ENCODE peak calls at places on chromosomes 7 and 10, in four cellular contexts. B is heart right ventricle, K is PC-9, L is pancreas. O is an unnamed sample.

GRCh38 chr10:18164093-18164492 is 23.9 kb downstream of the CACNB2 start:
- DNase-seq in B (no peak), K (no peak), L (no peak), O (no peak)

GRCh38 chr10:52777414-52777813 is 4.8 kb upstream of the MBL2 start:
- DNase-seq in B (no peak), K (no peak), L (no peak), O (no peak)

GRCh38 chr10:79189853-79190435 is 121.2 kb downstream of the ZMIZ1 start:
- DNase-seq in B (no peak), K (no peak), L (no peak), O (no peak)

GRCh38 chr7:44390701-44391100 is 65.3 kb upstream of the CAMK2B start:
- DNase-seq in B (no peak), K (no peak), L (no peak), O (no peak)

GRCh38 chr7:81150951-81151361 is 232.1 kb upstream of the SEMA3C start:
- DNase-seq in B (no peak), K (no peak), L (no peak), O (no peak)

GRCh38 chr7:107045980-107046379 is 1.5 kb downstream of the PRKAR2B start:
- DNase-seq in B (no peak), K (no peak), L (no peak), O (no peak)

GRCh38 chr10:32379314-32379949 is 32.5 kb upstream of the EPC1 start:
- DNase-seq in B (no peak), K (peak; percentile 33), L (no peak), O (no peak)

GRCh38 chr7:132242192-132242812 is 334.0 kb downstream of the PLXNA4 start:
- DNase-seq in B (no peak), K (no peak), L (no peak), O (no peak)

GRCh38 chr10:80425901-80426300 is 17.6 kb downstream of the PRXL2A start:
- DNase-seq in B (no peak), K (no peak), L (no peak), O (no peak)

GRCh38 chr10:99937630-99938029 is 72.1 kb downstream of the DNMBP start:
- DNase-seq in B (no peak), K (no peak), L (no peak), O (no peak)

GRCh38 chr10:132469197-132469942 is 68.2 kb upstream of the INPP5A start:
- DNase-seq in B (no peak), K (no peak), L (peak; percentile 66), O (no peak)

GRCh38 chr7:29987821-29988317 is 1.7 kb downstream of the SCRN1 start:
- DNase-seq in B (no peak), K (peak; percentile 57), L (no peak), O (peak; percentile 59)

DNA sequence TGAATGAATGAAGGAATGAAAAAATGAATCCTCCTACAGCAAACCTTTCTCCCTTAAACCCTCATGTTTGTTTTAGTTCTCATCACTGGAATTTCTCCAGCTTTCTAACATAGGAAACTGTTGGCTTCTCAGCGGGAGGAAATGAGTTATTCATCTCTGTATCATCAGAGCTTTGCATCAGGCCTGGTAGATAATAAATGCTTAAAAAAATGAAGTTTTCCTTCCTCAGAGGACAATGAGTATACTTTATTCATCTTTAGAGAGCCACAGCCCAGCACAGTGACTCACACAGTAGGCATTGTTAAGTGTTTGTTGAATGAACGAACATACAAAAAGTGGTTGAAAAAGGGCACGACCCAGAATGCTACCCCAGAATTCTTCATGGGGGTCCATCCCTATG is 62.6 kb downstream of the COL13A1 start:
- DNase-seq in B (no peak), K (peak; percentile 26), L (no peak), O (no peak)
- H3K4me1 ChIP-seq in B (peaks cover 6% of the 10 kb centered on the region), K (peaks cover 90% of the 10 kb centered on the region), L (no peaks in the 10 kb centered on the region), O (no peaks in the 10 kb centered on the region)

GRCh38 chr10:121158988-121159579 is 307.9 kb downstream of the WDR11 start:
- DNase-seq in B (no peak), K (no peak), L (no peak), O (peak; percentile 16)
- H3K4me1 ChIP-seq in B (no peaks in the 10 kb centered on the region), K (no peaks in the 10 kb centered on the region), L (no peaks in the 10 kb centered on the region), O (peaks cover 13% of the 10 kb centered on the region)

DNA sequence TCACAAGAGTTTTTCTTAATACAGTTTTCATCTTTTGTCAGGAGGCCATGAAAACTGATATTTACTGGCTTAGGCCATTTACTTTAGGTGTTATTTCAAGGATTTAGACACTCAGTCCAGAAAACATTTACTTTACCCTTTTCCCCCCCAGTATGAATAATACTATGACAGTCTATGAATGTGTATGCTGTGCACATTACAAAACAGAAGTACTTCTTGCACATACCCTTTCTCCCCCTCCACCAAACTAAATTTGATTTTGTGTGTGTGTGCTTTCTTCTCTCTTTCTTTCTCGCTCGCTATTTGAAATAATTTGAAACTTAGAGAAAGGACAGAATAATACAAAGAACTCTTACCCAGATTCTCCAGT is 41.3 kb downstream of the RBM33 start:
- DNase-seq in B (no peak), K (no peak), L (no peak), O (no peak)
- H3K4me1 ChIP-seq in B (peaks cover 8% of the 10 kb centered on the region), K (no peaks in the 10 kb centered on the region), L (peaks cover 14% of the 10 kb centered on the region), O (no peaks in the 10 kb centered on the region)

DNA sequence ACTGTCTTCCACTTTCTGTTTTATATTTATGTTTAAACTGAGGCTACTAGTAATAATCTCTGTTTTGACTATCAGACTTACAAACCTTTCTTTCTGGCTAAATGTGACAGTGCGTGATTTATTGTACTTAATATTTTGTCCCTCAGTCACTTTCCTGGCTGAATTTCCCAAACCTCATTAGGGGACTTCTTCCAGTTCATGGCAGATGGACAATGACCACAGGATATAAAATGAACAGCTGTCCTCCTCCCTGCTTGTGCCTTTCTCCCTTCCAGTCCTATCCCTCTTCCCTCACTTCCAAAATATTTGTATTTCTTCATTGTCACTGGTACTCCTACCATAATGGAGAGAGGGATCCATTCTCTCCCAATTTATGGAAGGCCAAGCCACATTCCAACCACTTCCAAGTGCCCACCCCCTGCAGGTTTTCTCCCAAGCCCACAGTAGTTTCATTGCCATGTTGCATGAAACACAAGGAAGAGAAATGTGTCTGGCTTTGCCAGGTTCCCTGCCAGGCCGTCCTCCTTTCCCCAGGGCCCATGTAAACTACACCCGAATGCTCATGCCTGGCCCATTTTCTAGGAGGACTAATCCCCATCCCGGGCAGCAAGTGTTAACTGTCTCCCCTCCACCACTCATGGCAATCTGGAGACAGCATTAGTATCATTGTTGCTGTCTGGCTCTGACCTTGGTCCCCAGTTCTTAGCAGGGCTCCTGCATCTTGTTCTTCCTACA is 269.5 kb upstream of the SLC26A5 start:
- DNase-seq in B (no peak), K (no peak), L (no peak), O (no peak)
- H3K4me1 ChIP-seq in B (no peaks in the 10 kb centered on the region), K (peaks cover 28% of the 10 kb centered on the region), L (no peaks in the 10 kb centered on the region), O (no peaks in the 10 kb centered on the region)